ENCODE peak calls at places on chromosomes 3 and 15, in four cellular contexts. I is H9, J is HCT116, Q is neural progenitor cell. L is an unnamed sample. For H3K79me2, the result is how much of the 10 kb centered on the place peaks cover.

GRCh38 chr3:170275832-170276231 is 53.6 kb downstream of the PRKCI start:
- DNase-seq in I (no peak), J (no peak), Q (no peak), L (no peak)

GRCh38 chr3:4281991-4282390 is 21.2 kb upstream of the SETMAR start:
- DNase-seq in I (no peak), J (no peak), Q (no peak), L (no peak)

GRCh38 chr3:186307594-186307993 is 54.4 kb downstream of the DGKG start:
- DNase-seq in I (no peak), J (no peak), Q (peak), L (no peak)

GRCh38 chr3:168422843-168423242 is 327.1 kb upstream of the GOLIM4 start:
- DNase-seq in I (no peak), J (no peak), Q (no peak), L (no peak)

GRCh38 chr3:172595648-172596393 is 72.6 kb upstream of the TNFSF10 start:
- DNase-seq in I (no peak), J (peak), Q (peak), L (no peak)

GRCh38 chr3:128190501-128190900 is 37.2 kb downstream of the EEFSEC start:
- DNase-seq in I (no peak), J (no peak), Q (no peak), L (no peak)

GRCh38 chr3:123564056-123564455 is 20.8 kb downstream of the HACD2 start:
- DNase-seq in I (no peak), J (no peak), Q (no peak), L (no peak)

GRCh38 chr3:189898559-189899153 is 222.0 kb downstream of the P3H2 start:
- DNase-seq in I (no peak), J (no peak), Q (no peak), L (no peak)

GRCh38 chr3:126490619-126491018 is 14.9 kb upstream of the ZXDC start:
- DNase-seq in I (peak), J (no peak), Q (peak), L (no peak)

GRCh38 chr3:53222183-53222901 is 33.5 kb downstream of the TKT start:
- DNase-seq in I (no peak), J (no peak), Q (no peak), L (no peak)

GRCh38 chr15:58543664-58544335 is 112.0 kb downstream of the LIPC start:
- DNase-seq in I (no peak), J (no peak), Q (no peak), L (no peak)

GRCh38 chr15:80744826-80745225 is 34.3 kb upstream of the CEMIP start:
- DNase-seq in I (no peak), J (no peak), Q (no peak), L (no peak)

GRCh38 chr15:91422704-91423254 is 322.7 kb downstream of the SV2B start:
- DNase-seq in I (peak), J (no peak), Q (no peak), L (no peak)

GRCh38 chr3:12966847-12967750 is 106.1 kb downstream of the IQSEC1 start:
- DNase-seq in I (peak), J (no peak), Q (no peak), L (no peak)

GRCh38 chr15:45892182-45892581 is 257.4 kb downstream of the SQOR start:
- DNase-seq in I (no peak), J (no peak), Q (no peak), L (no peak)

GRCh38 chr15:66938114-66938830 is 127.1 kb upstream of the SMAD3 start:
- DNase-seq in I (no peak), J (no peak), Q (no peak), L (no peak)

GRCh38 chr3:25455316-25456232 is 27.5 kb downstream of the RARB start:
- DNase-seq in I (no peak), J (no peak), Q (peak), L (peak)

GRCh38 chr3:39254806-39255449 is 24.9 kb downstream of the CX3CR1 start:
- DNase-seq in I (no peak), J (no peak), Q (no peak), L (no peak)

GRCh38 chr15:80550219-80550909 is 144.7 kb upstream of the ABHD17C start:
- DNase-seq in I (no peak), J (no peak), Q (no peak), L (no peak)

GRCh38 chr15:48861813-48862431 is 16.0 kb upstream of the EID1 start:
- DNase-seq in I (no peak), J (peak), Q (peak), L (peak)

GRCh38 chr15:25863067-25863967 is at the start of gene ATP10A:
- DNase-seq in I (peak), J (no peak), Q (peak), L (peak)

GRCh38 chr15:74723754-74724334 is 1.5 kb downstream of the CYP1A1 start:
- DNase-seq in I (peak), J (peak), Q (peak), L (peak)

GRCh38 chr3:60421749-60422467 is 829.3 kb downstream of the FHIT start:
- DNase-seq in I (no peak), J (no peak), Q (no peak), L (no peak)

GRCh38 chr3:61924065-61924740 is 362.8 kb downstream of the PTPRG start:
- DNase-seq in I (no peak), J (no peak), Q (no peak), L (no peak)

GRCh38 chr3:114081022-114081421 is 24.5 kb downstream of the QTRT2 start:
- DNase-seq in I (no peak), J (no peak), Q (no peak), L (no peak)

GRCh38 chr3:9769426-9770275 is at the start of gene CAMK1:
- DNase-seq in I (peak), J (no peak), Q (peak), L (peak)
- H3K79me2 ChIP-seq in I (under half), J (under half), Q (under half), L (under half)

DNA sequence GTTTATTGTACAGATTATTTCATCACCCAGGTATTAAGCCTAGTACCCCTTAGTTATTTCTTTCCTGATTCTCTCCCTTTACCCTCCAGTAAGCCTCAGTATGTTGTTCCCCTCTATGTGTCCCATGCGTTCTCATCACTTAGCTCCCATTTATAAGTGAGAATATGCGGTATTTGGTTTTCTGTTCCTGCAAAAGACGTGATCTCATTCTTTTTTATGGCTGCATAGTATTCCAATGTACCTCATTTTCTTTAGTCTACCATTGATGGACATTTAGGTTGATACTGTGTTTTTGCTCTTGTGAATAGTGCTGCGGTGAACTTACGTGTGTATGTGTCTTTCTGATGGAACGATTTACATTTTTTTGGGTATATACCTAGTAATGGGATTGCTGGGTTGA is 36.7 kb downstream of the CEP63 start:
- DNase-seq in I (no peak), J (no peak), Q (no peak), L (no peak)
- H3K79me2 ChIP-seq in I (under half), J (under half), Q (under half), L (under half)

GRCh38 chr3:37155782-37156181 is 18.6 kb downstream of the LRRFIP2 start:
- DNase-seq in I (no peak), J (no peak), Q (no peak), L (no peak)

GRCh38 chr3:37149246-37149645 is 25.1 kb downstream of the LRRFIP2 start:
- DNase-seq in I (no peak), J (no peak), Q (no peak), L (no peak)

GRCh38 chr3:37150621-37151020 is 23.8 kb downstream of the LRRFIP2 start:
- DNase-seq in I (no peak), J (no peak), Q (no peak), L (no peak)

GRCh38 chr3:37154668-37155319 is 19.6 kb downstream of the LRRFIP2 start:
- DNase-seq in I (no peak), J (no peak), Q (no peak), L (no peak)
- H3K79me2 ChIP-seq in I (under half), J (under half), Q (under half), L (half or more)

DNA sequence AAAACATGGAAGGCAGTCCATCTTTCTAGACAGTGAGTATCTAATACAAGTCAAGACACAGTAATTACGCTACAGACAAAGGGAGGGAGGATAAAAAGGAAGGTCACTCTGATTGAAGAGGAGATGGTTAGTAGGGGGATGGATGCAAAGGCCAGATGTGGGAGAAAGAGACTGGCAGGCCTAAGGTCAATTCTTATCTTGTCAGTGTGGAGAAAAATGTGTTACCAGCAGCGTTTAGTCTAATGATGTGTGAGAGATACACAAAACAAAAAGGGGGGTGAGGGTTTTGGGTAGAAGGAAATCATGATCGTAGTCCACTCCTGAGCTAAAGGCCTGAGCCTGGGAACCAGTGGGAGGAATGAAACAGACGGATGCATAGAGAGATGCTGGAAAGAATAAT is 46.7 kb downstream of the RFTN1 start:
- DNase-seq in I (no peak), J (no peak), Q (no peak), L (no peak)
- H3K79me2 ChIP-seq in I (under half), J (under half), Q (under half), L (under half)